ENCODE peak calls at places on chromosomes 11 and 22, in seven cellular contexts. F is sigmoid colon, J is ovary, S is SK-N-SH, C is tibial nerve, G is GM12878, I is A549. D is an unnamed sample.

GRCh38 chr11:77130763-77131513 is 2.9 kb downstream of the MYO7A start:
- DNase-seq in F (no peak), J (peak), S (peak), C (peak), G (no peak), I (no peak), D (no peak)

GRCh38 chr11:91081440-91082088 is 858.7 kb upstream of the CHORDC1 start:
- DNase-seq in F (peak), J (no peak), S (no peak), C (peak), G (no peak), I (peak), D (no peak)

GRCh38 chr11:62433553-62434301 is 14.9 kb downstream of the SCGB1A1 start:
- DNase-seq in F (peak), J (no peak), S (no peak), C (peak), G (no peak), I (no peak), D (no peak)

GRCh38 chr22:46031066-46031465 is 54.1 kb upstream of the WNT7B start:
- DNase-seq in F (peak), J (peak), S (no peak), C (no peak), G (no peak), I (no peak), D (no peak)

GRCh38 chr11:26712497-26712896 is 9.4 kb downstream of the SLC5A12 start:
- DNase-seq in F (no peak), J (no peak), S (no peak), C (no peak), G (no peak), I (no peak), D (no peak)

GRCh38 chr22:36439481-36440271 is 41.8 kb downstream of the TXN2 start:
- DNase-seq in F (peak), J (peak), S (peak), C (no peak), G (no peak), I (peak), D (no peak)

GRCh38 chr11:61357233-61357893 is 4.3 kb downstream of the CYB561A3 start:
- DNase-seq in F (no peak), J (no peak), S (no peak), C (no peak), G (peak), I (no peak), D (no peak)

GRCh38 chr11:35236667-35237003 is 97.7 kb downstream of the CD44 start:
- DNase-seq in F (no peak), J (no peak), S (no peak), C (no peak), G (no peak), I (no peak), D (no peak)

GRCh38 chr22:37632174-37633081 is 7.0 kb upstream of the SH3BP1 start:
- DNase-seq in F (no peak), J (peak), S (no peak), C (no peak), G (no peak), I (no peak), D (no peak)

GRCh38 chr22:42189761-42190160 is 59.2 kb upstream of the CYP2D6 start:
- DNase-seq in F (no peak), J (no peak), S (no peak), C (no peak), G (no peak), I (no peak), D (no peak)

GRCh38 chr11:114159320-114159719 is 99.8 kb downstream of the ZBTB16 start:
- DNase-seq in F (peak), J (no peak), S (no peak), C (no peak), G (no peak), I (no peak), D (no peak)
- TF ChIP-seq EP300 in F (no peak), J (no peak), S (no peak), C (no peak), G (no peak), I (no peak), D (no peak)

GRCh38 chr11:14408612-14409011 is 49.6 kb upstream of the RRAS2 start:
- DNase-seq in F (no peak), J (no peak), S (no peak), C (no peak), G (no peak), I (no peak), D (no peak)
- TF ChIP-seq EP300 in F (no peak), J (no peak), S (no peak), C (no peak), G (no peak), I (no peak), D (no peak)

DNA sequence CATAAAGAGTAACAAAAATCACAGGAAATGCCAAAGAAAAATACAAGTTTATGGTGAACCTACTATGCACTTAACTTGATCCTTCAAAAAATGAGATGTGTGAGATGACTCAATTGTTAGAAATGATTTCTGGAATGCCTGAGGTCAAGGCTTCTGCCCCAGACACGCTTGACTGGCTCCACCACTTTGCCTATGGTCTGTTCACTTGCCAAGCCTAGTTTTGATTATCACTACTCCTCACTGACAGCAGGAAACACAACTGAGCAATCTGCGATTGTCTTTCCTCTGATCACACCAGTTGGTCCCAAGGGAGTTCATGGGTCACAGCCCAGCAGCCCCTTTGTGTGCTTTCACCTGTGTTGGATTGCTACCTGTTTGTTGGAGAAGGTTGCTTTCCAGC is 20.6 kb upstream of the PRDM10 start:
- DNase-seq in F (no peak), J (no peak), S (no peak), C (no peak), G (peak), I (no peak), D (no peak)
- TF ChIP-seq EP300 in F (no peak), J (no peak), S (peak), C (no peak), G (no peak), I (no peak), D (no peak)

DNA sequence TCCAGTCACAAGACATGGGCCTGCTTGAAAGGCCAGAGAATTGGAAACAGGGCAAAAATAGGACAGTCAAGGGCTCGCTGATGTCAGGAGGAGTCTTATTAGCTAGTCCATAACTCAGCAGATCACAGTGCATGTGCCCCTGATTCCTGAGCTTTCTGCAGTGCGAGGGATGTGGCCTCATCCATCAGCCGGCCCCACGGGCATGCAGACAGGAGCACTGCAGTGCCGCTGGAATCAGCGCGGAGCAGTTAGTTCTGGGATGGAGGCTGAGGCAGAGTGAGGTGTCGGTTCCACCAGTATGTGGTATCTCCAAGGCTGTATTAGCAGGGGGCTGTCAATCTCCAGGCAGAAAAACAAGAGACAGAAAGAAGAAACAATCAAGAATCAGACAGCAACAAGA is 167.3 kb downstream of the TRIM29 start:
- DNase-seq in F (no peak), J (no peak), S (no peak), C (no peak), G (no peak), I (no peak), D (no peak)
- TF ChIP-seq EP300 in F (no peak), J (no peak), S (no peak), C (no peak), G (no peak), I (no peak), D (no peak)

DNA sequence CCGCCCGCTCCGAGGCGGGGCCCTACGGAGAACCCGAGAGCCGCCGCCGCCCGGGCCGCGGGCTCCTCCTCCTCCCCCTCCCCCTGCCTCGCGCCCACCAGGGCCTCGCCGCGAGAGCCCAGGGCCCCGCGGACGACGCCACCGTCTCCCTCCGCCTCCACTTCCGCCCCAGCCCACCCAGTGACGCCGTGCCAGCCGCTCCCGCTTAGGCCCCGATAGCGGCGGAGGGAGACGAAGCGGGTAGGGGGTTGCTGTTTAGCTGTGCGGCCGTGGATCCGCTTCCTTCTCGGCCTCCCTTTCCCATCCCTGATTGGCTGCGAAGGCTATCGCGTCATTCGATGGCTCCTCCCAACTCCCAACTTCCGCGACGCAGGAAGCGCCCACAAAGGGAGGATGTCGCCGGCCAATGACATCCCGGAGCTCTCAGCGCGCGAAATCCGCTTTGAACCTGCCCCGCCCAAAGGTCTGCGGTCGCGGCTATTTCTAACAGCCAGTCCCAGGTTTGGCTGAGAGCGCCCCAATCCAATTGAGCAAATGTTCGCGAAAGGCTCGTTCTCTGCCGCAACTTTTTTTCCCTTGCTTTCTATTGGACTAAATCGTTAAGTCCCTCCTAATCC is at the start of gene FAM76B:
- DNase-seq in F (peak), J (peak), S (peak), C (peak), G (peak), I (peak), D (peak)
- TF ChIP-seq EP300 in F (no peak), J (peak), S (no peak), C (peak), G (peak), I (no peak), D (peak)

GRCh38 chr11:67367014-67367835 is 6.2 kb downstream of the CLCF1 start:
- DNase-seq in F (no peak), J (peak), S (no peak), C (no peak), G (no peak), I (no peak), D (no peak)
- TF ChIP-seq EP300 in F (no peak), J (no peak), S (no peak), C (no peak), G (no peak), I (no peak), D (no peak)

GRCh38 chr11:19576054-19576453 is 136.6 kb upstream of the NAV2 start:
- DNase-seq in F (no peak), J (no peak), S (no peak), C (no peak), G (no peak), I (no peak), D (no peak)

GRCh38 chr11:19578871-19579270 is 133.8 kb upstream of the NAV2 start:
- DNase-seq in F (no peak), J (no peak), S (no peak), C (no peak), G (no peak), I (no peak), D (no peak)

GRCh38 chr11:19577849-19578619 is 134.6 kb upstream of the NAV2 start:
- DNase-seq in F (peak), J (peak), S (peak), C (no peak), G (no peak), I (no peak), D (no peak)

GRCh38 chr11:19577391-19577831 is 135.2 kb upstream of the NAV2 start:
- DNase-seq in F (no peak), J (no peak), S (no peak), C (no peak), G (no peak), I (no peak), D (no peak)

DNA sequence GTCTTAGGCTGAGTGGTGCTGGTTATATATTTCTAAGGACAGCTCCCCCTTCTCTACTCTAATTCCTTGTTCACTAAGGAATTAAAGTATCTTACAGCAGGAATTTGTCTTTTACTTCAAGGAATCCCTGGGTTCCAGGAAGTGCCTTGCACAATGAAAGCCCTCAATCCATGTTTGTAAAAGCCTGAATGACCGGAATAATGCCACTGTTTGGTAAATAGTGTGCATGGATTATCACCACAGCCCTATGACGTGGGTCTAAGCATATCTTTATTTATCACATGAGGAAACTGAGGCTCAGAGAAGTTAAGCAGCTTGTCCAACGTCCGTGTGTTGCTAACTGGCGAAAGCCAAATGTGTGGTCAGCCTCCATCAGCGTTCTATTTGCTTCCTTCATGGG is 135.7 kb upstream of the NAV2 start:
- DNase-seq in F (no peak), J (no peak), S (no peak), C (no peak), G (no peak), I (no peak), D (no peak)
- TF ChIP-seq EP300 in F (no peak), J (no peak), S (no peak), C (no peak), G (no peak), I (no peak), D (no peak)

DNA sequence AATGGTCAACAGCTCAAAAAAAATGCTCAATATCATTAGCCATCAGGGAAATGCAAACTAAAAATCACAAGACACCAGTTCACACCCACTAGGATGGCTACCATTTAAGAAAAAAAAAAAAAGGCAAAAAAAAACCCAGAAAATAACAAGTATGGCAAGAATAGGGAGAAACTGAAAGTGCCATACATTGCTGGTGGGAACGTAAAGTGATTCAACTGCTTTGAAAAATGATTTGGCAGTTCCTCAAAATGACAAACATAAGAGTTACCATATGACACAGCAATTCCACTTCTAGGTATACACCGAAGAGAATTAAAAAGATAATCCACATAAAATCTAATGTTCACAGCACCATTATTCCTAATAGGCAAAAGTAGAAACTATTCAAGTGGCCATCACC is 47.5 kb downstream of the PICALM start:
- DNase-seq in F (no peak), J (no peak), S (no peak), C (no peak), G (peak), I (no peak), D (no peak)
- TF ChIP-seq EP300 in F (no peak), J (no peak), S (no peak), C (no peak), G (peak), I (no peak), D (no peak)

GRCh38 chr22:20058989-20059770 is 20.9 kb upstream of the DGCR8 start:
- DNase-seq in F (no peak), J (no peak), S (no peak), C (no peak), G (no peak), I (no peak), D (no peak)
- TF ChIP-seq EP300 in F (no peak), J (no peak), S (no peak), C (no peak), G (no peak), I (no peak), D (no peak)

GRCh38 chr11:116051494-116051893 is 547.3 kb upstream of the CADM1 start:
- DNase-seq in F (no peak), J (no peak), S (no peak), C (no peak), G (no peak), I (no peak), D (no peak)

GRCh38 chr11:116052603-116053537 is 548.7 kb upstream of the CADM1 start:
- DNase-seq in F (no peak), J (no peak), S (no peak), C (no peak), G (no peak), I (no peak), D (no peak)

GRCh38 chr11:116055064-116055463 is 550.8 kb upstream of the CADM1 start:
- DNase-seq in F (no peak), J (no peak), S (no peak), C (no peak), G (no peak), I (no peak), D (no peak)

DNA sequence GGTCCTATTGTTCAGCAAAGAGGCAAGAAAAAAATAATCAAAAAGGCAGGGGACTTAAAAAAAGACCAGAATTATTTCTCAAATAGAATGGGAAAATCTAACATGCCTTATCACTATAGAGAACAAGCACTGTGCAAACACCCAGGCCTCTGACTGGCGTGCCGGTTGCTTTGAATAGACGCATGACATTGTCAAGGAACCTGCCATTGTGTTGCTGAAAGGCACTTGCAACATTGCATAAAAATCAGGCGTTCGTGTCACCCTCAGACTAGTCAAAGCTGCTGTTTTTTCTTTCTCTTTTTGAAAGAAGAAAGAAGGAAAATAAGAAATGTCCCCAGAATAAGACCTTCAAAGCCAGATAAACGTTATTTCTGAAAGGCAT is 549.3 kb upstream of the CADM1 start:
- DNase-seq in F (no peak), J (no peak), S (no peak), C (no peak), G (no peak), I (no peak), D (no peak)
- TF ChIP-seq EP300 in F (no peak), J (no peak), S (no peak), C (no peak), G (no peak), I (no peak), D (no peak)

D was measured in H1.